ENCODE peak calls at places on chromosomes 7 and 10, in six cellular contexts. One of them, this sample, is unnamed.

GRCh38 chr7:38222481-38223096 is 44.5 kb downstream of the STARD3NL start:
- DNase-seq in prostate gland: peak; percentile 66
- DNase-seq in dorsolateral prefrontal cortex: no peak
- DNase-seq in right cardiac atrium: no peak
- DNase-seq in mammary epithelial cell: peak; percentile 50
- DNase-seq in testis: no peak
- DNase-seq in this sample: no peak

GRCh38 chr10:6580279-6581029 is 378 bp upstream of the PRKCQ start:
- DNase-seq in prostate gland: peak; percentile 49
- DNase-seq in testis: peak; percentile 68
- DNase-seq in right cardiac atrium: peak; percentile 84
- DNase-seq in dorsolateral prefrontal cortex: peak; percentile 74
- DNase-seq in mammary epithelial cell: peak; percentile 59
- DNase-seq in this sample: peak; percentile 66

GRCh38 chr10:17115683-17116082 is 13.9 kb downstream of the CUBN start:
- DNase-seq in testis: no peak
- DNase-seq in dorsolateral prefrontal cortex: no peak
- DNase-seq in prostate gland: no peak
- DNase-seq in right cardiac atrium: no peak
- DNase-seq in mammary epithelial cell: no peak
- DNase-seq in this sample: no peak

GRCh38 chr7:143967398-143967797 is 12.8 kb downstream of the OR2F1 start:
- DNase-seq in right cardiac atrium: no peak
- DNase-seq in testis: no peak
- DNase-seq in dorsolateral prefrontal cortex: no peak
- DNase-seq in mammary epithelial cell: no peak
- DNase-seq in prostate gland: peak; percentile 43
- DNase-seq in this sample: no peak

GRCh38 chr10:60270426-60270825 is 119.2 kb downstream of the ANK3 start:
- DNase-seq in prostate gland: no peak
- DNase-seq in mammary epithelial cell: peak; percentile 53
- DNase-seq in dorsolateral prefrontal cortex: no peak
- DNase-seq in right cardiac atrium: no peak
- DNase-seq in testis: no peak
- DNase-seq in this sample: no peak

GRCh38 chr10:132354356-132355094 is 22.5 kb downstream of the LRRC27 start:
- DNase-seq in prostate gland: no peak
- DNase-seq in right cardiac atrium: no peak
- DNase-seq in testis: no peak
- DNase-seq in mammary epithelial cell: no peak
- DNase-seq in dorsolateral prefrontal cortex: peak; percentile 37
- DNase-seq in this sample: no peak

GRCh38 chr7:128872394-128872824 is 9.8 kb downstream of the ATP6V1F start:
- DNase-seq in prostate gland: no peak
- DNase-seq in right cardiac atrium: no peak
- DNase-seq in testis: no peak
- DNase-seq in mammary epithelial cell: no peak
- DNase-seq in dorsolateral prefrontal cortex: no peak
- DNase-seq in this sample: no peak

GRCh38 chr10:110681023-110681681 is 37.0 kb downstream of the RBM20 start:
- DNase-seq in prostate gland: peak; percentile 10
- DNase-seq in testis: peak; percentile 51
- DNase-seq in right cardiac atrium: peak; percentile 44
- DNase-seq in dorsolateral prefrontal cortex: no peak
- DNase-seq in mammary epithelial cell: no peak
- DNase-seq in this sample: no peak

GRCh38 chr7:75971309-75971960 is 23.0 kb downstream of the TMEM120A start:
- DNase-seq in right cardiac atrium: no peak
- DNase-seq in mammary epithelial cell: no peak
- DNase-seq in testis: no peak
- DNase-seq in prostate gland: no peak
- DNase-seq in dorsolateral prefrontal cortex: no peak
- DNase-seq in this sample: no peak

GRCh38 chr10:13633689-13634088 is 46.9 kb downstream of the PRPF18 start:
- DNase-seq in right cardiac atrium: peak; percentile 91
- DNase-seq in mammary epithelial cell: no peak
- DNase-seq in dorsolateral prefrontal cortex: peak; percentile 58
- DNase-seq in testis: no peak
- DNase-seq in prostate gland: no peak
- DNase-seq in this sample: no peak

GRCh38 chr10:71205468-71205867 is 6.9 kb upstream of the UNC5B start:
- DNase-seq in prostate gland: no peak
- DNase-seq in testis: no peak
- DNase-seq in dorsolateral prefrontal cortex: no peak
- DNase-seq in right cardiac atrium: no peak
- DNase-seq in mammary epithelial cell: peak; percentile 23
- DNase-seq in this sample: no peak

DNA sequence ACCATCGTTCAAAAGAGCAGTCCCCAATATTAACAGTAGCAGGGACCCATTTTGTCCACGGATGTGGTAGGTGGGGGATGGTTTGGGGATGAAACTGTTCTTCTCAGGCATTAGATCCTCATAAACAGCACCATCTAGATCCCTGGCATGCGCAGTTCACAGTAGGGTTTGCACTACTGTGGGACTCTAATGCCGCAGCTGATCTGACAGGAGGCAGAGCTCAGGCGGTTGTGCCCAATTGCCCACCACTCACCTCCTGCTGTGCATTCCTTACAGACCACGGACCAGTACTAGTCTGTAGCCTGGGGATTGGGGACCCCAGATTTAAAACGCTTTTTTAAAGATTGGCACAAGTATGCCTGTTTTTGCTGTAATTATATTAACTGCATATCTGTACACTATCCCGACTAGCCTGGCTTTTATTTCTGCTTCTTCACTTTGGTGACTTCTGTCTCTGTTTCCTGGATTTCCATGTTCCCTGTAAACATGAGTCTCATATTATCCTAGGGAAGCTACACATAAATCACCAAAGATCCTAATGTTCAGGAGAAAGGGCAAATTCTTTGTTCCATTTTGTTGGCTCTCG is 163.3 kb upstream of the AKR1E2 start:
- DNase-seq in dorsolateral prefrontal cortex: no peak
- DNase-seq in mammary epithelial cell: no peak
- DNase-seq in prostate gland: no peak
- DNase-seq in testis: no peak
- DNase-seq in right cardiac atrium: no peak
- DNase-seq in this sample: no peak
- H3K27ac ChIP-seq in dorsolateral prefrontal cortex: peak overlapping the region; percentile 38
- H3K27ac ChIP-seq in mammary epithelial cell: peak overlapping the region; percentile 100
- H3K27ac ChIP-seq in prostate gland: peak overlapping the region; percentile 60
- H3K27ac ChIP-seq in testis: peak overlapping the region; percentile 86
- H3K27ac ChIP-seq in right cardiac atrium: peak overlapping the region; percentile 100
- H3K27ac ChIP-seq in this sample: no peak overlapping the region

DNA sequence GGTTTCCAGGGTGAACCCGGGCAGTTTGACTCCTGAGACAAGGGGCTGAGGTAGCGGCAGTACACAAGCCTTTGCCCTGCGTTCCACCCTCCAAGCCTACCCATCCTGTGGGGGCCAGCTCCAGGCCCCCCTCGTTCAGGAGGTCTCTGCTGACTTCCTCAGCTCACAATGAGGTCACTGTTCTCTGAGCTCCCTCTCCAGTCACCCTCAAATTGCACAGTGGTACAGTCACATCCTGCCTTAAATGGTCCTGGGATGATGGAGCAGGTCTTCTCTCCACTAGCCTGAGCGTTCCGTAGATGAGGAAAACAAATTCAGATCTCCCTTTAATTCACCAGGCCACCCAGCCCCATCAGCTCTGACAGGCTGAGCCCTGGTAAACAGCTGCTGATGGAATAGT is 90.2 kb downstream of the SH3PXD2A start:
- DNase-seq in right cardiac atrium: no peak
- DNase-seq in prostate gland: no peak
- DNase-seq in dorsolateral prefrontal cortex: no peak
- DNase-seq in mammary epithelial cell: peak; percentile 61
- DNase-seq in testis: no peak
- DNase-seq in this sample: no peak
- H3K27ac ChIP-seq in right cardiac atrium: no peak overlapping the region
- H3K27ac ChIP-seq in prostate gland: no peak overlapping the region
- H3K27ac ChIP-seq in dorsolateral prefrontal cortex: no peak overlapping the region
- H3K27ac ChIP-seq in mammary epithelial cell: no peak overlapping the region
- H3K27ac ChIP-seq in testis: no peak overlapping the region
- H3K27ac ChIP-seq in this sample: no peak overlapping the region

GRCh38 chr10:126569513-126570447 is 100.7 kb downstream of the C10orf90 start:
- DNase-seq in testis: no peak
- DNase-seq in right cardiac atrium: no peak
- DNase-seq in prostate gland: no peak
- DNase-seq in dorsolateral prefrontal cortex: no peak
- DNase-seq in mammary epithelial cell: peak; percentile 34
- DNase-seq in this sample: no peak

GRCh38 chr10:126568809-126569208 is 101.7 kb downstream of the C10orf90 start:
- DNase-seq in testis: no peak
- DNase-seq in prostate gland: no peak
- DNase-seq in dorsolateral prefrontal cortex: no peak
- DNase-seq in right cardiac atrium: no peak
- DNase-seq in mammary epithelial cell: no peak
- DNase-seq in this sample: no peak

GRCh38 chr10:126576336-126576735 is 94.2 kb downstream of the C10orf90 start:
- DNase-seq in dorsolateral prefrontal cortex: no peak
- DNase-seq in testis: no peak
- DNase-seq in mammary epithelial cell: no peak
- DNase-seq in right cardiac atrium: no peak
- DNase-seq in prostate gland: no peak
- DNase-seq in this sample: no peak

GRCh38 chr10:126570631-126571170 is 99.8 kb downstream of the C10orf90 start:
- DNase-seq in dorsolateral prefrontal cortex: no peak
- DNase-seq in prostate gland: no peak
- DNase-seq in mammary epithelial cell: no peak
- DNase-seq in testis: no peak
- DNase-seq in right cardiac atrium: no peak
- DNase-seq in this sample: no peak

DNA sequence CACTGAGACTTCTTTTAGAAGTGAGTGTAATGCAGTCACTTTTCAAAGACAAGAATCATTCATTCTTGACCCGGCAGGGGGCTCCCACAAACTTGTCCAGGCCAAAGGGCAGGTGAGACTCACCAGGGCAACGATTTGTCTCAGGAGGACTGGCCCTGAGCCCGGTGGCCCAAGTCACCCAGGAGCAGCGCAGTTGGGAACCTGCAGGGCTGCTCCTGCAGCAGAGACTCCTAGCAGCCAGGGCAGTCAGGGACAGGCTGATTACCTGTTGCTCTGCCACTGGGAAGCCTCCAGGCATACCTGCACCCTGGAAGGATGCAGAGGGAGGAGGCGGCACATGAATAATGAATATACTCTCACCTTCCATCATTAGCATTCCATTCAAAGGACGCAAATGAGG is 99.3 kb downstream of the C10orf90 start:
- DNase-seq in right cardiac atrium: no peak
- DNase-seq in mammary epithelial cell: no peak
- DNase-seq in dorsolateral prefrontal cortex: no peak
- DNase-seq in prostate gland: no peak
- DNase-seq in testis: no peak
- DNase-seq in this sample: no peak
- H3K27ac ChIP-seq in right cardiac atrium: no peak overlapping the region
- H3K27ac ChIP-seq in mammary epithelial cell: no peak overlapping the region
- H3K27ac ChIP-seq in dorsolateral prefrontal cortex: peak overlapping the region; percentile 72
- H3K27ac ChIP-seq in prostate gland: no peak overlapping the region
- H3K27ac ChIP-seq in testis: no peak overlapping the region
- H3K27ac ChIP-seq in this sample: peak overlapping the region; percentile 8

GRCh38 chr7:78019457-78020130 is 221.0 kb downstream of the PHTF2 start:
- DNase-seq in mammary epithelial cell: peak; percentile 42
- DNase-seq in prostate gland: peak; percentile 91
- DNase-seq in dorsolateral prefrontal cortex: peak; percentile 87
- DNase-seq in testis: peak; percentile 96
- DNase-seq in right cardiac atrium: peak; percentile 97
- DNase-seq in this sample: peak; percentile 78
- H3K27ac ChIP-seq in mammary epithelial cell: no peak overlapping the region
- H3K27ac ChIP-seq in prostate gland: peak overlapping the region; percentile 95
- H3K27ac ChIP-seq in dorsolateral prefrontal cortex: peak overlapping the region; percentile 90
- H3K27ac ChIP-seq in testis: peak overlapping the region; percentile 97
- H3K27ac ChIP-seq in right cardiac atrium: peak overlapping the region; percentile 93
- H3K27ac ChIP-seq in this sample: peak overlapping the region; percentile 69

GRCh38 chr10:95403690-95404459 is 113.1 kb upstream of the PDLIM1 start:
- DNase-seq in prostate gland: no peak
- DNase-seq in right cardiac atrium: peak; percentile 79
- DNase-seq in mammary epithelial cell: no peak
- DNase-seq in testis: no peak
- DNase-seq in dorsolateral prefrontal cortex: no peak
- DNase-seq in this sample: no peak

GRCh38 chr10:95404460-95404858 is 113.7 kb upstream of the PDLIM1 start:
- DNase-seq in right cardiac atrium: no peak
- DNase-seq in prostate gland: no peak
- DNase-seq in testis: no peak
- DNase-seq in mammary epithelial cell: no peak
- DNase-seq in dorsolateral prefrontal cortex: no peak
- DNase-seq in this sample: no peak

GRCh38 chr10:95406651-95407280 is 116.0 kb upstream of the PDLIM1 start:
- DNase-seq in mammary epithelial cell: peak; percentile 35
- DNase-seq in testis: peak; percentile 73
- DNase-seq in prostate gland: peak; percentile 42
- DNase-seq in right cardiac atrium: peak; percentile 88
- DNase-seq in dorsolateral prefrontal cortex: peak; percentile 80
- DNase-seq in this sample: no peak

GRCh38 chr10:95405655-95406054 is 114.9 kb upstream of the PDLIM1 start:
- DNase-seq in mammary epithelial cell: no peak
- DNase-seq in right cardiac atrium: no peak
- DNase-seq in dorsolateral prefrontal cortex: no peak
- DNase-seq in testis: no peak
- DNase-seq in prostate gland: no peak
- DNase-seq in this sample: no peak

DNA sequence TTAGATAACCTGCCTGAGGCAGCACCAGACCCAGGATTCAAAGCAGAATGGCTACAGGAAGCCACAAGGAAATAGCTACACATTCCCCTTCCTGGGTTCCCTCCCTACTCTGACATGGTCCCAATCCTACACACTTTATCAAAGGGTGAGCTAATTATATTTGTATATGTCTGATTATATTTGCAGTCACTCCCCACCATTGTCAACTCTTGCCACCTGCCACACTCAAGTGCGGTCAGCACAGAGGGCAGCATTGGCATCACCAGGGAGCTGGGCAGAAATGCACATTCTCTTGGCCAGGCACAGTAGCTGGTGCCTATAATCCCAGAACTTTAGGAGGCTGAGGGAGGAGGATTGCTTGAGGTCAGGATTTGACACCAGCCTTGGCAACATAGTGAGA is 114.1 kb upstream of the PDLIM1 start:
- DNase-seq in dorsolateral prefrontal cortex: no peak
- DNase-seq in mammary epithelial cell: no peak
- DNase-seq in prostate gland: no peak
- DNase-seq in right cardiac atrium: no peak
- DNase-seq in testis: no peak
- DNase-seq in this sample: no peak
- H3K27ac ChIP-seq in dorsolateral prefrontal cortex: peak overlapping the region; percentile 70
- H3K27ac ChIP-seq in mammary epithelial cell: no peak overlapping the region
- H3K27ac ChIP-seq in prostate gland: no peak overlapping the region
- H3K27ac ChIP-seq in right cardiac atrium: peak overlapping the region; percentile 79
- H3K27ac ChIP-seq in testis: no peak overlapping the region
- H3K27ac ChIP-seq in this sample: peak overlapping the region; percentile 38